ENCODE peak calls at places on chromosome 11, in four cellular contexts. P is RWPE1, V is coronary artery, N is fibroblast of lung. O is an unnamed sample.

GRCh38 chr11:126467471-126467870 is 112.0 kb downstream of the ST3GAL4 start:
- DNase-seq in P (no peak), V (no peak), N (no peak), O (no peak)

GRCh38 chr11:12673601-12673923 is 659 bp upstream of the TEAD1 start:
- DNase-seq in V (no peak), P (no peak), N (no peak), O (no peak)

GRCh38 chr11:57480409-57481137 is 20.2 kb downstream of the RTN4RL2 start:
- DNase-seq in P (no peak), V (no peak), N (peak; percentile 53), O (peak; percentile 28)

GRCh38 chr11:32888805-32889204 is 3.8 kb upstream of the QSER1 start:
- DNase-seq in P (no peak), N (peak; percentile 62), V (no peak), O (peak; percentile 39)

GRCh38 chr11:79269923-79270322 is 170.9 kb downstream of the TENM4 start:
- DNase-seq in N (no peak), P (no peak), V (no peak), O (no peak)

GRCh38 chr11:85823816-85824215 is 12.9 kb upstream of the SYTL2 start:
- DNase-seq in V (no peak), N (peak; percentile 24), P (no peak), O (no peak)

GRCh38 chr11:129440028-129440630 is 64.5 kb downstream of the BARX2 start:
- DNase-seq in V (no peak), N (no peak), P (peak; percentile 95), O (peak; percentile 99)

GRCh38 chr11:9664276-9665171 is 647 bp downstream of the SWAP70 start:
- DNase-seq in N (peak; percentile 54), V (peak; percentile 87), P (peak; percentile 52), O (peak; percentile 51)

GRCh38 chr11:16028406-16028805 is 327.9 kb downstream of the SOX6 start:
- DNase-seq in V (no peak), P (no peak), N (peak; percentile 34), O (no peak)

GRCh38 chr11:128417607-128418324 is 169.6 kb downstream of the ETS1 start:
- DNase-seq in V (no peak), N (peak; percentile 91), P (peak; percentile 18), O (no peak)

GRCh38 chr11:115258216-115258615 is 246.0 kb downstream of the CADM1 start:
- DNase-seq in N (no peak), P (no peak), V (no peak), O (no peak)

GRCh38 chr11:115257286-115258077 is 246.7 kb downstream of the CADM1 start:
- DNase-seq in P (no peak), V (no peak), N (no peak), O (no peak)

GRCh38 chr11:115255006-115255762 is 249.0 kb downstream of the CADM1 start:
- DNase-seq in V (no peak), N (no peak), P (no peak), O (no peak)

GRCh38 chr11:115251126-115251525 is 253.1 kb downstream of the CADM1 start:
- DNase-seq in V (no peak), P (no peak), N (no peak), O (no peak)

GRCh38 chr11:115256326-115257197 is 247.7 kb downstream of the CADM1 start:
- DNase-seq in N (no peak), P (no peak), V (no peak), O (no peak)
- H3K27ac ChIP-seq in N (no peak overlapping the region), P (no peak overlapping the region), V (no peak overlapping the region), O (no peak overlapping the region)

GRCh38 chr11:123086315-123086714 is 24.4 kb upstream of the HSPA8 start:
- DNase-seq in V (no peak), N (no peak), P (no peak), O (no peak)
- H3K27ac ChIP-seq in V (no peak overlapping the region), N (no peak overlapping the region), P (no peak overlapping the region), O (no peak overlapping the region)

DNA sequence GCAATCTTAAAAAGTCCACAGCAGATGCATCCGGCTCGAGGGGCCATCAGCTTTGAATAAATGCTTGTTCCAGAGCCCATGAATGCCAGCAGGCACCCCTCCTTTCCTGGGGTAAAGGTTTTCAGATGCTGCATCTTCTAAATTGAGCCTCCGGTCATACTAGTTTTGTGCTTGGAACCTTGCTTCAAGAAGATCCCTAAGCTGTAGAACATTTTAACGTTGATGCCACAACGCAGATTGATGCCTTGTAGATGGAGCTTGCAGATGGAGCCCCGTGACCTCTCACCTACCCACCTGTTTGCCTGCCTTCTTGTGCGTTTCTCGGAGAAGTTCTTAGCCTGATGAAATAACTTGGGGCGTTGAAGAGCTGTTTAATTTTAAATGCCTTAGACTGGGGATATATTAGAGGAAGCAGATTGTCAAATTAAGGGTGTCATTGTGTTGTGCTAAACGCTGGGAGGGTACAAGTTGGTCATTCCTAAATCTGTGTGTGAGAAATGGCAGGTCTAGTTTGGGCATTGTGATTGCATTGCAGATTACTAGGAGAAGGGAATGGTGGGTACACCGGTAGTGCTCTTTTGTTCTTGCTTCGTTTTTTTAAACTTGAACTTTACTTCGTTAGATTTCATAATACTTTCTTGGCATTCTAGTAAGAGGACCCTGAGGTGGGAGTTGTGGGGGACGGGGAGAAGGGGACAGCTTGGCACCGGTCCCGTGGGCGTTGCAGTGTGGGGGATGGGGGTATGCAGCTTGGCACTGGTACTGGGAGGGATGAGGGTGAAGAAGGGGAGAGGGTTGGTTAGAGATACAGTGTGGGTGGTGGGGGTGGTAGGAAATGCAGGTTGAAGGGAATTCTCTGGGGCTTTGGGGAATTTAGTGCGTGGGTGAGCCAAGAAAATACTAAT is 1.9 kb downstream of the NEAT1 start:
- DNase-seq in N (peak; percentile 63), V (peak; percentile 75), P (no peak), O (peak; percentile 57)
- H3K27ac ChIP-seq in N (peak overlapping the region; percentile 100), V (peak overlapping the region; percentile 100), P (peak overlapping the region; percentile 100), O (peak overlapping the region; percentile 100)

GRCh38 chr11:2401436-2401984 is 960 bp downstream of the TSSC4 start:
- DNase-seq in N (no peak), V (no peak), P (no peak), O (no peak)
- H3K27ac ChIP-seq in N (peak overlapping the region; percentile 95), V (peak overlapping the region; percentile 94), P (peak overlapping the region; percentile 94), O (peak overlapping the region; percentile 82)